ENCODE peak calls at places on chromosomes 4 and X, in seven cellular contexts. M is CD8-positive, alpha-beta memory T cell; N is vagina; Q is fibroblast of lung; Z is right cardiac atrium; A is tibial artery; B is heart left ventricle. E is an unnamed sample. For H3K4me1, the result is how much of the 10 kb centered on the place peaks cover.

GRCh38 chr4:76611611-76612010 is 176.6 kb downstream of the SHROOM3 start:
- DNase-seq in M (no peak), N (no peak), Q (no peak), Z (peak), A (no peak), B (no peak), E (no peak)

GRCh38 chr4:112591593-112591992 is 45.1 kb downstream of the ZGRF1 start:
- DNase-seq in M (no peak), N (no peak), Q (no peak), Z (no peak), A (no peak), B (no peak), E (no peak)

GRCh38 chr4:74667944-74668343 is 126.4 kb downstream of the BTC start:
- DNase-seq in M (no peak), N (no peak), Q (no peak), Z (no peak), A (no peak), B (no peak), E (no peak)

GRCh38 chr4:103756736-103757135 is 37.0 kb upstream of the TACR3 start:
- DNase-seq in M (no peak), N (no peak), Q (no peak), Z (no peak), A (no peak), B (no peak), E (no peak)

GRCh38 chrX:130246084-130246483 is 22.6 kb downstream of the ZNF280C start:
- DNase-seq in M (no peak), N (no peak), Q (no peak), Z (no peak), A (no peak), B (no peak), E (no peak)

GRCh38 chr4:56435001-56435747 is at the start of gene PPAT:
- DNase-seq in M (peak), N (peak), Q (peak), Z (peak), A (peak), B (peak), E (peak)

GRCh38 chr4:145697332-145697731 is 17.4 kb downstream of the C4orf51 start:
- DNase-seq in M (no peak), N (no peak), Q (no peak), Z (no peak), A (no peak), B (no peak), E (no peak)

GRCh38 chr4:27861802-27862201 is 1001.2 kb downstream of the STIM2 start:
- DNase-seq in M (no peak), N (no peak), Q (peak), Z (no peak), A (no peak), B (no peak), E (no peak)

GRCh38 chrX:37879692-37880091 is 32.3 kb upstream of the DYNLT3 start:
- DNase-seq in M (no peak), N (no peak), Q (no peak), Z (no peak), A (no peak), B (no peak), E (no peak)

GRCh38 chrX:129980540-129981206 is 1.8 kb upstream of the BCORL1 start:
- DNase-seq in M (peak), N (no peak), Q (no peak), Z (peak), A (peak), B (peak), E (peak)

GRCh38 chrX:3609800-3610199 is 103.6 kb downstream of the PRKX start:
- DNase-seq in M (no peak), N (no peak), Q (peak), Z (no peak), A (no peak), B (no peak), E (no peak)

GRCh38 chr4:140330311-140330900 is 43.0 kb upstream of the SCOC start:
- DNase-seq in M (no peak), N (no peak), Q (peak), Z (no peak), A (no peak), B (no peak), E (no peak)

GRCh38 chrX:130682990-130683389 is 220.0 kb downstream of the ENOX2 start:
- DNase-seq in M (no peak), N (no peak), Q (peak), Z (no peak), A (no peak), B (no peak), E (no peak)

GRCh38 chr4:10456270-10457254 is 664 bp downstream of the ZNF518B start:
- DNase-seq in M (peak), N (no peak), Q (peak), Z (peak), A (peak), B (peak), E (peak)

GRCh38 chrX:41922694-41923171 is 621 bp downstream of the CASK start:
- DNase-seq in M (peak), N (no peak), Q (peak), Z (peak), A (no peak), B (peak), E (peak)

DNA sequence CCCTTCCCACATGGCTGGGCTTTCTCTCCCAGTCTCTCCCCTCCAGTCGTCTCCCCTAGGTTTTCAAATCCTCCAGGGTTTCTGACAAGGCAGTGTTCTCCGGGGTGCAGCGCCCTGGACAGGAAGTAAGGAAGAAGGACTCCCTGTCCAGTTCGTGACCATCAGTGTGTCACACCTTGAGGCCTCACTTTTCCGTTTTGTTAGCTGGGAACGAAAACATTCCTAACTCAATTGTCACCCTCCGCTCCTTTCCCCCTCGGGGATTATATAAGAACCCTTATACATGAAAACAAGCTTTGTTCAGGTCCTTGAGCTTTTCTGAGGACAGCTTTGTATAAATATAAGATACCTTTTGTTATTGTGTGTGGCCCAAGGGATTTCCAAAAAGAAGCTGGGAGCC is 92.1 kb downstream of the KDR start:
- DNase-seq in M (no peak), N (no peak), Q (no peak), Z (no peak), A (no peak), B (no peak), E (no peak)
- H3K4me1 ChIP-seq in M (under half), N (under half), Q (under half), Z (under half), A (under half), B (under half), E (half or more)

GRCh38 chr4:2799444-2799911 is 6.6 kb downstream of the SH3BP2 start:
- DNase-seq in M (peak), N (no peak), Q (no peak), Z (peak), A (peak), B (peak), E (peak)

GRCh38 chr4:2799971-2800690 is 7.2 kb downstream of the SH3BP2 start:
- DNase-seq in M (peak), N (no peak), Q (no peak), Z (peak), A (peak), B (peak), E (peak)

GRCh38 chr4:2797545-2798305 is 4.8 kb downstream of the SH3BP2 start:
- DNase-seq in M (peak), N (no peak), Q (no peak), Z (no peak), A (peak), B (peak), E (no peak)

GRCh38 chr4:2797188-2797544 is 4.3 kb downstream of the SH3BP2 start:
- DNase-seq in M (no peak), N (no peak), Q (no peak), Z (no peak), A (peak), B (peak), E (no peak)

GRCh38 chr4:2798399-2799301 is 5.8 kb downstream of the SH3BP2 start:
- DNase-seq in M (peak), N (no peak), Q (peak), Z (peak), A (peak), B (peak), E (peak)
- H3K4me1 ChIP-seq in M (half or more), N (half or more), Q (under half), Z (under half), A (half or more), B (half or more), E (half or more)

GRCh38 chrX:110042521-110042920 is 39.6 kb downstream of the TMEM164 start:
- DNase-seq in M (no peak), N (no peak), Q (peak), Z (no peak), A (no peak), B (no peak), E (no peak)
- H3K4me1 ChIP-seq in M (under half), N (under half), Q (under half), Z (under half), A (under half), B (under half), E (under half)

DNA sequence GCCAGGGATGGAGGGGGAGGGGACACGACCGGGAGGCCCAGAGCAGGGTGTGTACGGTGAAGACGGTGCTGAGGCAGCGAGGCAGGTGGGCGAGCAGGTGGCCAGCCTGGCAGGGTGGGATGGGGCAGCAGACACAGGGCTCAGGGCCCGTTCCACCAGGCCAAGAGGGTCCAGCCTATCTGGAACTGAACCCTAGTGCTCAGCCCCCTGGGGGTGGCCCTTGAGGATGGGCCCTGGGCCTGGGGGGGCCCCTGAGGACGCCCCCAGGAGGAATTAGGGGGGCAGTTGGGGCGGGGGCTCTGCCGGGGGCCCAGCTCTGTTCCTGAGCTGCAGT is 3.0 kb upstream of the HGFAC start:
- DNase-seq in M (no peak), N (no peak), Q (no peak), Z (no peak), A (no peak), B (no peak), E (no peak)
- H3K4me1 ChIP-seq in M (under half), N (under half), Q (under half), Z (under half), A (under half), B (under half), E (under half)

E was measured in left ventricle myocardium inferior.